ENCODE peak calls at places on chromosomes 16 and 17, in seven cellular contexts. P is activated naive CD8-positive, alpha-beta T cell treated with anti-CD3 and anti-CD28 coated beads, Interleukin-2, amount 50 U/mL, for 16 hours; T is NCI-H510A; R is T47D; S is stimulated activated effector memory CD8-positive, alpha-beta T cell treated with anti-CD3 and anti-CD28 coated beads, Interleukin-12 subunit alpha, Interleukin-12 subunit beta, amount 100 ng/mL, for 72 hours; U is cardiac muscle cell; L is WERI-Rb-1. N is an unnamed sample.

GRCh38 chr16:3173892-3174617 is 13.9 kb upstream of the OR1F1 start:
- DNase-seq in U (no peak), R (no peak), L (peak; percentile 87), S (peak; percentile 75), T (no peak), P (no peak), N (no peak)

GRCh38 chr16:84839956-84840355 is 20.2 kb downstream of the CRISPLD2 start:
- DNase-seq in L (no peak), T (no peak), S (no peak), U (peak; percentile 74), R (no peak), P (no peak), N (no peak)

GRCh38 chr16:24117680-24118079 is 138.5 kb upstream of the CACNG3 start:
- DNase-seq in L (no peak), U (no peak), R (no peak), S (no peak), P (no peak), T (no peak), N (no peak)

GRCh38 chr17:34367486-34368270 is 4.6 kb upstream of the CCL1 start:
- DNase-seq in P (no peak), S (peak; percentile 43), T (no peak), U (no peak), L (no peak), R (no peak), N (no peak)

GRCh38 chr16:29943846-29944669 is 17.8 kb upstream of the TMEM219 start:
- DNase-seq in S (no peak), R (no peak), L (peak; percentile 58), U (peak; percentile 98), P (no peak), T (peak; percentile 54), N (peak; percentile 29)

GRCh38 chr17:40553694-40554534 is 11.4 kb downstream of the CCR7 start:
- DNase-seq in T (no peak), P (no peak), S (no peak), U (peak; percentile 89), R (no peak), L (peak; percentile 15), N (peak; percentile 89)

GRCh38 chr17:33015716-33016346 is 24.2 kb downstream of the SPACA3 start:
- DNase-seq in T (no peak), S (no peak), R (no peak), U (no peak), L (no peak), P (no peak), N (no peak)

GRCh38 chr16:80692270-80692669 is 112.1 kb downstream of the CDYL2 start:
- DNase-seq in L (no peak), P (no peak), R (no peak), T (no peak), S (no peak), U (no peak), N (no peak)

GRCh38 chr17:15436399-15437369 is 30.7 kb downstream of the CDRT4 start:
- DNase-seq in S (no peak), U (peak; percentile 87), T (peak; percentile 81), L (peak; percentile 51), R (no peak), P (no peak), N (peak; percentile 65)

GRCh38 chr17:36949461-36949927 is 740 bp downstream of the AATF start:
- DNase-seq in R (peak; percentile 16), T (no peak), P (no peak), L (no peak), U (no peak), S (no peak), N (no peak)

GRCh38 chr17:78174332-78174869 is 6.0 kb downstream of the SYNGR2 start:
- DNase-seq in P (no peak), L (no peak), T (no peak), R (peak; percentile 76), S (no peak), U (no peak), N (no peak)

GRCh38 chr17:29840884-29841283 is 89.1 kb downstream of the SSH2 start:
- DNase-seq in P (no peak), S (no peak), L (no peak), R (no peak), T (no peak), U (no peak), N (no peak)

GRCh38 chr16:85659805-85660511 is 28.8 kb downstream of the GINS2 start:
- DNase-seq in R (peak; percentile 99), T (peak; percentile 72), L (peak; percentile 66), U (peak; percentile 64), P (peak; percentile 32), S (peak; percentile 87), N (peak; percentile 40)

GRCh38 chr17:57210224-57210553 is 46.1 kb upstream of the MSI2 start:
- DNase-seq in P (no peak), L (no peak), R (no peak), U (no peak), S (no peak), T (no peak), N (no peak)

GRCh38 chr16:68715471-68715870 is 21.6 kb upstream of the CDH1 start:
- DNase-seq in T (no peak), U (peak; percentile 6), L (no peak), R (no peak), P (no peak), S (no peak), N (no peak)

GRCh38 chr16:68083861-68084503 is 1.2 kb upstream of the NFATC3 start:
- DNase-seq in S (no peak), T (no peak), R (no peak), P (no peak), L (no peak), U (peak; percentile 54), N (no peak)

GRCh38 chr16:15643453-15644305 is 725 bp upstream of the MARF1 start:
- DNase-seq in L (peak; percentile 22), P (no peak), S (no peak), U (peak; percentile 73), T (peak; percentile 44), R (no peak), N (peak; percentile 34)

GRCh38 chr17:27226611-27227234 is 67.2 kb upstream of the WSB1 start:
- DNase-seq in L (no peak), R (no peak), P (no peak), T (no peak), S (no peak), U (peak; percentile 23), N (no peak)

GRCh38 chr17:42895185-42895555 is 5.4 kb upstream of the G6PC1 start:
- DNase-seq in P (no peak), L (no peak), S (no peak), U (peak; percentile 89), T (no peak), R (no peak), N (no peak)

GRCh38 chr17:75549246-75550138 is 24.0 kb downstream of the LLGL2 start:
- DNase-seq in U (no peak), L (peak; percentile 9), P (no peak), R (peak; percentile 64), S (no peak), T (peak; percentile 95), N (no peak)

GRCh38 chr16:70441406-70441990 is 2.6 kb upstream of the ST3GAL2 start:
- DNase-seq in S (no peak), U (no peak), P (no peak), T (no peak), R (no peak), L (no peak), N (no peak)

GRCh38 chr17:64028874-64029464 is 8.5 kb upstream of the ICAM2 start:
- DNase-seq in T (peak; percentile 33), S (peak; percentile 83), P (peak; percentile 44), U (peak; percentile 77), L (peak; percentile 79), R (no peak), N (no peak)

GRCh38 chr16:67170948-67171649 is 761 bp downstream of the NOL3 start:
- DNase-seq in P (no peak), L (no peak), U (no peak), R (no peak), S (no peak), T (no peak), N (no peak)

GRCh38 chr16:81623365-81624102 is 155.6 kb upstream of the PLCG2 start:
- DNase-seq in U (peak; percentile 65), L (no peak), T (no peak), P (peak; percentile 29), S (peak; percentile 73), R (peak; percentile 81), N (no peak)

GRCh38 chr16:87850009-87851006 is 19.0 kb downstream of the SLC7A5 start:
- DNase-seq in S (peak; percentile 85), L (peak; percentile 59), P (peak; percentile 36), R (peak; percentile 89), T (no peak), U (peak; percentile 55), N (no peak)

GRCh38 chr16:3602320-3602653 is 9.1 kb downstream of the SLX4 start:
- DNase-seq in T (no peak), R (no peak), P (no peak), S (no peak), U (no peak), L (no peak), N (no peak)

GRCh38 chr16:450800-451512 is 25.5 kb downstream of the RAB11FIP3 start:
- DNase-seq in P (no peak), L (no peak), R (no peak), T (peak; percentile 68), U (no peak), S (no peak), N (no peak)

GRCh38 chr16:85261657-85262557 is 149.6 kb upstream of the CIBAR2 start:
- DNase-seq in U (no peak), L (no peak), T (no peak), R (no peak), P (no peak), S (no peak), N (peak; percentile 72)

GRCh38 chr17:78341559-78342437 is 18.1 kb downstream of the SOCS3 start:
- DNase-seq in S (no peak), R (peak; percentile 87), U (peak; percentile 89), L (no peak), P (no peak), T (no peak), N (no peak)

GRCh38 chr17:63436523-63437110 is 9.5 kb downstream of the CYB561 start:
- DNase-seq in P (no peak), T (peak; percentile 59), L (peak; percentile 95), S (no peak), R (no peak), U (peak; percentile 56), N (no peak)

GRCh38 chr16:23823475-23824407 is 12.0 kb upstream of the PRKCB start:
- DNase-seq in T (no peak), U (no peak), L (no peak), R (no peak), S (no peak), P (no peak), N (no peak)

GRCh38 chr17:82893779-82894178 is 54.0 kb upstream of the ZNF750 start:
- DNase-seq in L (no peak), U (no peak), T (no peak), P (no peak), S (no peak), R (no peak), N (no peak)

GRCh38 chr16:24837969-24838368 is 7.8 kb upstream of the SLC5A11 start:
- DNase-seq in P (no peak), U (no peak), R (no peak), T (no peak), S (no peak), L (no peak), N (no peak)

GRCh38 chr17:337453-337852 is 15.2 kb downstream of the RPH3AL start:
- DNase-seq in R (no peak), U (no peak), L (no peak), T (no peak), S (no peak), P (no peak), N (no peak)